ENCODE peak calls at places on chromosomes 3 and 15, in four cellular contexts. W is B cell, L is left lung, I is GM06990. S is an unnamed sample.

GRCh38 chr3:168024537-168024941 is 71.2 kb downstream of the GOLIM4 start:
- DNase-seq in L (no peak), W (no peak), I (no peak), S (no peak)

GRCh38 chr15:55742498-55742926 is 440 bp downstream of the PRTG start:
- DNase-seq in W (peak), I (peak), L (peak), S (peak)

GRCh38 chr3:127002195-127003174 is 19.6 kb downstream of the PLXNA1 start:
- DNase-seq in W (no peak), L (peak), I (no peak), S (peak)

GRCh38 chr3:87397210-87397609 is 120.8 kb upstream of the POU1F1 start:
- DNase-seq in W (no peak), I (no peak), L (no peak), S (no peak)

GRCh38 chr3:182083112-182083511 is 371.4 kb downstream of the SOX2 start:
- DNase-seq in W (no peak), L (no peak), I (no peak), S (no peak)

GRCh38 chr15:46707452-46707851 is 1009.9 kb upstream of the SEMA6D start:
- DNase-seq in W (no peak), L (no peak), I (no peak), S (no peak)

GRCh38 chr15:82856397-82857170 is 47.2 kb downstream of the WHAMM start:
- DNase-seq in L (no peak), W (no peak), I (no peak), S (no peak)

GRCh38 chr3:7800006-7800780 is 701.4 kb upstream of the LMCD1 start:
- DNase-seq in I (no peak), W (no peak), L (no peak), S (no peak)

GRCh38 chr3:129822679-129823078 is 70.8 kb downstream of the TMCC1 start:
- DNase-seq in L (no peak), I (no peak), W (no peak), S (no peak)

GRCh38 chr15:64334530-64334929 is 21.4 kb downstream of the CSNK1G1 start:
- DNase-seq in W (peak), I (no peak), L (no peak), S (no peak)

GRCh38 chr3:50138266-50139230 is 16.6 kb upstream of the SEMA3F start:
- DNase-seq in W (no peak), L (no peak), I (no peak), S (no peak)

GRCh38 chr3:79027593-79027992 is 740.2 kb downstream of the ROBO1 start:
- DNase-seq in L (no peak), W (no peak), I (no peak), S (no peak)

GRCh38 chr15:85899927-85900326 is 105.2 kb upstream of the KLHL25 start:
- DNase-seq in I (no peak), W (no peak), L (no peak), S (no peak)

GRCh38 chr3:28134792-28135375 is 106.5 kb upstream of the CMC1 start:
- DNase-seq in I (no peak), L (no peak), W (no peak), S (no peak)

GRCh38 chr3:110343376-110343775 is 728.2 kb upstream of the NECTIN3 start:
- DNase-seq in I (no peak), W (no peak), L (no peak), S (no peak)

GRCh38 chr15:35753486-35753885 is 207.5 kb upstream of the DPH6 start:
- DNase-seq in L (no peak), W (no peak), I (no peak), S (no peak)

GRCh38 chr15:40075298-40076044 is 33.2 kb downstream of the BMF start:
- DNase-seq in I (no peak), L (no peak), W (no peak), S (no peak)

GRCh38 chr3:106435899-106436453 is 567.2 kb upstream of the CBLB start:
- DNase-seq in W (no peak), L (no peak), I (no peak), S (no peak)

GRCh38 chr15:63628123-63628822 is 31.1 kb downstream of the FBXL22 start:
- DNase-seq in W (no peak), L (no peak), I (no peak), S (no peak)

GRCh38 chr3:163335429-163335828 is 1742.9 kb downstream of the SI start:
- DNase-seq in L (no peak), I (no peak), W (no peak), S (no peak)

GRCh38 chr3:23820888-23821287 is 15.1 kb downstream of the UBE2E1 start:
- DNase-seq in L (no peak), W (no peak), I (no peak), S (no peak)

GRCh38 chr3:103295974-103296570 is 861.3 kb downstream of the ZPLD1 start:
- DNase-seq in I (no peak), W (no peak), L (no peak), S (no peak)

GRCh38 chr3:29324180-29324651 is 43.3 kb downstream of the RBMS3 start:
- DNase-seq in L (peak), I (peak), W (peak), S (peak)

GRCh38 chr3:153633407-153633806 is 471.4 kb downstream of the RAP2B start:
- DNase-seq in I (no peak), L (no peak), W (no peak), S (no peak)

GRCh38 chr3:9253327-9253726 is 3.9 kb upstream of the SRGAP3 start:
- DNase-seq in W (no peak), I (no peak), L (no peak), S (no peak)

GRCh38 chr3:25493246-25493645 is 65.2 kb downstream of the RARB start:
- DNase-seq in I (no peak), L (no peak), W (no peak), S (no peak)

GRCh38 chr15:36265422-36265821 is 314.0 kb upstream of the CDIN1 start:
- DNase-seq in I (no peak), W (no peak), L (no peak), S (no peak)

GRCh38 chr3:151443583-151443982 is 17.3 kb downstream of the IGSF10 start:
- DNase-seq in L (no peak), W (no peak), I (no peak), S (no peak)

GRCh38 chr15:48559270-48559669 is 86.2 kb downstream of the FBN1 start:
- DNase-seq in W (no peak), L (no peak), I (no peak), S (no peak)

GRCh38 chr15:69535101-69535638 is 82.6 kb downstream of the RPLP1 start:
- DNase-seq in L (no peak), W (no peak), I (no peak), S (no peak)

GRCh38 chr3:46087871-46088270 is 60.6 kb upstream of the XCR1 start:
- DNase-seq in W (no peak), L (no peak), I (no peak), S (peak)

GRCh38 chr3:166283856-166284255 is 446.6 kb upstream of the BCHE start:
- DNase-seq in L (no peak), W (no peak), I (no peak), S (no peak)

GRCh38 chr3:53753518-53754183 is 92.6 kb downstream of the CHDH start:
- DNase-seq in I (peak), W (no peak), L (no peak), S (no peak)

GRCh38 chr3:72280876-72281275 is 495.9 kb upstream of the PROK2 start:
- DNase-seq in I (no peak), L (no peak), W (no peak), S (no peak)

GRCh38 chr3:38039101-38039898 is at the start of gene DLEC1:
- DNase-seq in W (peak), I (peak), L (peak), S (peak)

GRCh38 chr15:61106886-61107285 is 122.2 kb downstream of the RORA start:
- DNase-seq in L (no peak), I (no peak), W (no peak), S (no peak)

GRCh38 chr3:170766253-170766652 is 103.7 kb downstream of the RPL22L1 start:
- DNase-seq in W (no peak), L (no peak), I (no peak), S (no peak)

GRCh38 chr15:41544650-41545015 is 576 bp upstream of the RPAP1 start:
- DNase-seq in W (no peak), I (no peak), L (peak), S (no peak)

GRCh38 chr3:45666729-45667440 is 22.3 kb upstream of the SACM1L start:
- DNase-seq in L (no peak), W (no peak), I (no peak), S (no peak)

GRCh38 chr3:86982883-86983282 is 8.1 kb downstream of the VGLL3 start:
- DNase-seq in I (no peak), L (no peak), W (no peak), S (no peak)

DNA sequence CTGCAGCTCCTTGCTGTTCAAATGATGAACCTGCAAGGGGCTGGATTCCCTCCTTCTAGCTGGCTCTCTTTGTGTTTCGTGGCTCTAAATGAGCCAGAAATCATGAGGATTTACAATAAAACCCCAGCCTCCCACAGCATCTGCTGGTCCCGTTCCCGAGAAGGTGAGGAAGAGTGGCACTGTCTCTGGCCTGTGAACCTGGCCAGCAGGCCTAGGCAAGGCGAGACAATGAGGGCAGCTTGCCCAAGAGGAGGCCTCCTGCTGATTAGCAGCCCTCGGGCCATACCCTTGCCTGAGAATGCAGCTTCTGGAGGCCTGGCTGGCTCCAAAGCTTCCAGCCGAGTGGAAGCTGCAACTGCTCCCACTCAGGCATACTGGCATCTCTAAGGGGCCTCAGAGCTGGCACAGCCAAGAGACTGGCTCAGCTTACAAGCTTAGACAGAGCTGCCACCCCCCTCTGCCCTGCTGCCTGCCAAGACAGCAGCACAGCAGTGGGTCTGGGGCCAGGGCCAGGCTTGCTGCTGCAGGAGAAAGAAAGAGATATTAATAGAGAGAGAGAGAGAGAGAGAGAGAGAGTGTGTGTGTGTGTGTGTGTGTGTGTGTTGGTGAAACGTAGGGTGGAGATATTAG is 76.5 kb downstream of the HMG20A start:
- DNase-seq in L (no peak), I (no peak), W (no peak), S (no peak)
- TF ChIP-seq CTCF in L (no peak), I (no peak), W (peak), S (no peak)

GRCh38 chr3:157763644-157764043 is 260.4 kb upstream of the VEPH1 start:
- DNase-seq in L (no peak), W (no peak), I (no peak), S (no peak)

GRCh38 chr3:157767602-157768001 is 264.4 kb upstream of the VEPH1 start:
- DNase-seq in W (no peak), L (no peak), I (no peak), S (no peak)

GRCh38 chr3:157769378-157769777 is 266.2 kb upstream of the VEPH1 start:
- DNase-seq in I (no peak), W (no peak), L (no peak), S (no peak)
- TF ChIP-seq CTCF in I (no peak), W (no peak), L (no peak), S (no peak)

DNA sequence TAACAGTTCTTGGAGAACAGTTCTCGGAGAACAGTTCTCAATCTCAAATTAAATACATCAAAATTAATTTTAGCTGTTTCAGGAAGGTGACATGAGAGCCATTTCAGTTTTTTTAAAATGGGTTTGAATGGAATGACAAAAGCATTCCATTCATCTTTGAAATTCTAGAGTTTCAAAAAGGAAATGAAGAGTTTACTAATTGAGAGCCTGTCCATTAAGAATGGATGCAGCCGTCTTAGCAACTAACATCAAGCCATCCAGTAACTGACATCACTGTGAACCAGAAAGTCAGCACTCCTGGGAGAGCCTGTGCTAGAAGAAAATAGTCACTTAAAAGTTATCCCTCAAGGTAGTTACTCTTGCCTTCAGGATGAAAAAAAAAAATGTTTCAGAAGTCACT is 47.0 kb upstream of the FSTL1 start:
- DNase-seq in W (no peak), I (no peak), L (no peak), S (no peak)
- TF ChIP-seq CTCF in W (no peak), I (no peak), L (no peak), S (no peak)

GRCh38 chr3:184117649-184118048 is 17.5 kb upstream of the EIF2B5 start:
- DNase-seq in L (no peak), W (no peak), I (no peak), S (no peak)
- TF ChIP-seq CTCF in L (no peak), W (no peak), I (no peak), S (no peak)

GRCh38 chr15:101314726-101315125 is 19.7 kb upstream of the SNRPA1 start:
- DNase-seq in W (no peak), L (no peak), I (no peak), S (no peak)

GRCh38 chr15:101314301-101314700 is 19.3 kb upstream of the SNRPA1 start:
- DNase-seq in L (no peak), I (no peak), W (no peak), S (no peak)

GRCh38 chr15:101315736-101316135 is 20.7 kb upstream of the SNRPA1 start:
- DNase-seq in W (no peak), L (no peak), I (no peak), S (no peak)

GRCh38 chr15:101310508-101310907 is 15.5 kb upstream of the SNRPA1 start:
- DNase-seq in L (no peak), W (no peak), I (no peak), S (no peak)

DNA sequence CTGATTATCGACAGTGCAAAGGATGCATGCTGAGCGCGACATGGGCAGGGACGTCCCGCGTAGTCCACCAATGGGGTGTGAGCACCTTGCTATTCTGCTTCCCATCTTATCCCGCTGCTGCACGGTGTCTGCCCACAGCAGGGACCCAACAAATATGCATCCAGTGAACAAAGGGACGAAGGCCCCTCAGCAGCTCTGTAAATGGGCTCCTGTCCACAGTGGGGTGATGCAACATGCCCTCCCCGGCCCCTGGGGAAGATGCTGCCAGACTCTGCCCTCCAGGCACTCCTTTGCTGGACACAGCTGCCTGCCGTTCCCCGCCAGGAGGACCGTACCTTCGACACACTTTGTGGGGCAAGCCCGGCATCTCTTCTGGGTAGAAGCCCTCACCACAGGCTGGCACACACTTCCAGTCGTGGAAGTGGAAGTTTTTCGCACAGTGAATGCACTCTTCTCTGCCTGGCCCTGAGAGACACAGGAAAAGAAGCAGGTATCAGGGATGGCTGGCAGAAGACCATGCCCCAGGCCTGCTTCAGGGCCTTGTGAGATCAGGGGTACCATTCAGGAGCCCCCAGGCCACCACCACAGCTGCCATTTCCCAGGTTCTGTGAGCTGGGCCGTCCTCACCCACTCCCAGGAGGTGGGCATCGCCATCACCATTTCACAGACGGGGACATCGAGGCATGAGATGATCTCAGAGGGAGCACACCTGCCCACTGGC is 18.2 kb upstream of the SNRPA1 start:
- DNase-seq in W (no peak), L (no peak), I (no peak), S (no peak)
- TF ChIP-seq CTCF in W (no peak), L (no peak), I (no peak), S (no peak)

DNA sequence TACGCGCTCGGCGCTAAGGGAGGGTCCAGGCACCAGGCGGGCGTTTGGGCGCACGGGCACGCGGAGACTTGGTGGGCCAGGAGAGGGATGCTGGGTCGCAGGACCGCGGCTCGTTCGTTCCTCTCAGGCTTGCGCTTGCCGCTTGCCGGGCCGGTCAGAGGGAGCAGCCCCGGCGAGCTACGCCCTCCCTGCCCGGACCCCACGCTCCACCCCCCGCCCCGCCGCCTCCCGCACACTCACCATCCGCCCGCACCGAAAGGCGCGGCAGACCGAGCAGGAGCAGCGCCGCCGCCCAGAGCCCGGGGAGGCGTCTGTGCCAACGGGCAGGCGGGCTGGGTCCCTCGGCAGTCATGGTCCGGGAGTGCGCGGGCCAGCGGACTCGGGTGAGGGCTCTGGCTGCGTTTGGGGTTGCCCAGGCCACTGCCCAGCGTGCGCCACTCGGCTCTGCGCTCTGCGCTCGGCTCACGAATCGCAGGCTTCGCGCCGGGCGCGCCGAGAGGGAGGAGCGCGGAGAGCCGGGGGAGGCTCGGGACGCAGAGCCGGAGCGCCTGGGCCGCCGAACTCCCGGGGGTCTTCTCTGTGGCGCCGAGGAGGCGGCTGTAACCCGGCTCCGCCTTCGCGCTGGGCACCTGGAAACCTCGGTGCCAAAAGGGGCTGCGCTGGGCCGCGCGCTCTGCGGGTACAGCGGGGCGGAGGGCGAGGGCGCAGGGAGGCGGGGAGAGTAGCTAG is at the start of gene SUSD5:
- DNase-seq in L (peak), W (peak), I (peak), S (no peak)
- TF ChIP-seq CTCF in L (no peak), W (no peak), I (no peak), S (no peak)

GRCh38 chr3:100468676-100469075 is 23.7 kb upstream of the TMEM45A start:
- DNase-seq in I (no peak), L (no peak), W (no peak), S (no peak)
- TF ChIP-seq CTCF in I (no peak), L (no peak), W (no peak), S (no peak)

GRCh38 chr3:66195347-66195783 is 25.4 kb upstream of the SLC25A26 start:
- DNase-seq in L (peak), W (no peak), I (peak), S (peak)
- TF ChIP-seq CTCF in L (no peak), W (no peak), I (no peak), S (no peak)

GRCh38 chr3:81005992-81006391 is 755.5 kb downstream of the GBE1 start:
- DNase-seq in L (no peak), I (no peak), W (no peak), S (no peak)
- TF ChIP-seq CTCF in L (no peak), I (no peak), W (no peak), S (no peak)

S was measured in GM20000.